ENCODE peak calls at places on chromosomes 3 and 15, in eight cellular contexts. L is PC-3, P is neural progenitor cell, Y is HCT116, E is GM23248, A is hepatocyte, T is GM23338, O is OCI-LY7. N is an unnamed sample.

GRCh38 chr3:60339310-60339709 is 911.9 kb downstream of the FHIT start:
- DNase-seq in Y (no peak), E (no peak), T (no peak), A (no peak), O (no peak), L (no peak), P (no peak), N (no peak)

GRCh38 chr3:87727783-87728182 is 331.0 kb downstream of the CGGBP1 start:
- DNase-seq in L (no peak), O (no peak), Y (no peak), P (no peak), T (peak), A (no peak), E (no peak), N (no peak)

GRCh38 chr3:170475091-170475705 is 56.5 kb downstream of the CLDN11 start:
- DNase-seq in E (peak), O (no peak), T (no peak), A (no peak), L (no peak), P (no peak), Y (no peak), N (no peak)

GRCh38 chr3:184168363-184169120 is 6.1 kb upstream of the AP2M1 start:
- DNase-seq in L (peak), T (no peak), O (no peak), P (no peak), E (peak), A (no peak), Y (no peak), N (no peak)

GRCh38 chr3:158509891-158510290 is 61.1 kb upstream of the MLF1 start:
- DNase-seq in E (no peak), T (no peak), Y (no peak), A (no peak), P (no peak), L (no peak), O (no peak), N (no peak)

GRCh38 chr3:23895181-23895580 is 21.6 kb downstream of the NKIRAS1 start:
- DNase-seq in Y (no peak), T (no peak), O (no peak), L (no peak), P (no peak), A (no peak), E (no peak), N (no peak)

GRCh38 chr15:65530318-65531111 is at the start of gene HACD3:
- DNase-seq in P (peak), O (peak), A (peak), T (peak), Y (peak), E (peak), L (peak), N (peak)

GRCh38 chr15:80174017-80174746 is 21.4 kb downstream of the FAH start:
- DNase-seq in E (peak), O (no peak), T (no peak), Y (no peak), P (no peak), A (no peak), L (peak), N (no peak)

GRCh38 chr15:85874236-85874635 is 79.5 kb upstream of the KLHL25 start:
- DNase-seq in O (no peak), A (no peak), L (no peak), Y (no peak), E (no peak), P (no peak), T (no peak), N (no peak)

GRCh38 chr3:50652709-50653108 is 22.0 kb upstream of the DOCK3 start:
- DNase-seq in Y (no peak), E (no peak), O (peak), P (peak), A (peak), T (peak), L (peak), N (no peak)
- TF ChIP-seq EZH2phosphoT487 in Y (no peak), E (no peak), O (no peak), P (no peak), A (no peak), T (no peak), L (no peak), N (no peak)

GRCh38 chr3:190414297-190414696 is 26.3 kb downstream of the CLDN16 start:
- DNase-seq in Y (no peak), A (no peak), P (no peak), T (no peak), L (no peak), E (no peak), O (no peak), N (no peak)
- H2AFZ ChIP-seq in Y (no peak), A (no peak), P (no peak), T (no peak), L (no peak), E (no peak), O (no peak), N (no peak)

GRCh38 chr15:82768414-82769081 is 37.3 kb downstream of the FSD2 start:
- DNase-seq in P (no peak), Y (no peak), T (no peak), E (peak), L (peak), A (peak), O (no peak), N (no peak)
- TF ChIP-seq EZH2phosphoT487 in P (no peak), Y (no peak), T (no peak), E (no peak), L (no peak), A (no peak), O (no peak), N (no peak)

GRCh38 chr3:124529826-124530571 is 200.3 kb upstream of the UMPS start:
- DNase-seq in A (no peak), E (peak), L (peak), O (no peak), P (no peak), T (peak), Y (no peak), N (no peak)
- H2AFZ ChIP-seq in A (no peak), E (no peak), L (no peak), O (no peak), P (no peak), T (no peak), Y (no peak), N (no peak)

GRCh38 chr3:41363830-41364523 is 164.7 kb downstream of the CTNNB1 start:
- DNase-seq in P (peak), T (no peak), Y (no peak), A (no peak), L (no peak), E (no peak), O (no peak), N (no peak)
- TF ChIP-seq EZH2phosphoT487 in P (no peak), T (no peak), Y (no peak), A (no peak), L (no peak), E (no peak), O (no peak), N (no peak)

GRCh38 chr3:25572336-25572735 is 92.4 kb downstream of the TOP2B start:
- DNase-seq in E (no peak), P (no peak), O (no peak), Y (no peak), A (no peak), T (no peak), L (no peak), N (no peak)
- H2AFZ ChIP-seq in E (no peak), P (no peak), O (no peak), Y (no peak), A (no peak), T (no peak), L (no peak), N (no peak)

DNA sequence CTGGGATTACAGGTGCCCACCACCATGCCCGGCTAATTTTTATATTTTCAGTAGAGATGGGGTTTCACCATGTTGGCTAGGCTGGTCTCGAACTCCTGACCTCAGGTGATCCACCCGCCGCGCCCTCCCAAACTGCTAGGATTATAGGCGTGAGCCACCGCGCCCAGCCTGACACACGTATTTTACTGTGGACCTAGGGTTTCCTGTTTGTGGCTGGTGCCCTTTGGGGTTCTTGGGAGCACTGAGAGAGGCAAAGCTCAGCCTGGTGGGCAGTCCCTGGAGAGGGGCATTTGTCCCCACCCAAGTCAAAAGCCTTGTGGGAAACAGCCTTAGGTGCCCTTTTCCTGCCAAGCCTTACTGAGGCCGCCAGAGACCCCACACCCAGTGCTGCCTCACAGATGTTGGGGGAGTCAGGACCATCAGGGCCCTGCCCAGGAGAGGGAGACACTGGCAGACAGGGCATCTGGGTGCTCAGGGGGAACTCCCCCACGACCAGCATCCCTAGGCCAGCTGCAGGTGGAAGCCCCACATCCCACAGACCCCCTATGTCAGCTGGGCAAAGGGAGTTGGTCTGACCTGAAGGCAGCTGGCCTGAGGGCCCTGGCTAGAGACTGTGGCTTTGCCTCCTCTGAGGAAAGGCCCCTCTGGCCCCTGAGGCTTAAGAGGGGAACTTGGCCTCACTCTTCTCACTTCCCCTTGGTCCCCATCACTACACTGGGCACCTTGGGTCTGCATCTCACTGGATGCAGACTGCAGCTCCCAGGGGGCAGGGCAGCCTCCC is 35.1 kb downstream of the DNAH1 start:
- DNase-seq in E (no peak), L (no peak), P (no peak), Y (no peak), O (peak), T (no peak), A (no peak), N (no peak)
- TF ChIP-seq EZH2phosphoT487 in E (no peak), L (no peak), P (no peak), Y (no peak), O (no peak), T (no peak), A (no peak), N (no peak)

GRCh38 chr3:42601898-42602581 is 1.6 kb downstream of the NKTR start:
- DNase-seq in O (peak), T (peak), Y (no peak), E (peak), A (peak), P (peak), L (peak), N (peak)
- H2AFZ ChIP-seq in O (no peak), T (no peak), Y (no peak), E (no peak), A (no peak), P (no peak), L (no peak), N (no peak)

GRCh38 chr3:106587581-106587980 is 718.8 kb upstream of the CBLB start:
- DNase-seq in L (no peak), O (no peak), E (no peak), T (no peak), P (no peak), Y (no peak), A (no peak), N (no peak)
- TF ChIP-seq EZH2phosphoT487 in L (no peak), O (no peak), E (no peak), T (no peak), P (no peak), Y (no peak), A (no peak), N (no peak)